ENCODE peak calls at places on chromosome 1, in ten cellular contexts. F is fibroblast of lung; E is M059J; I is GM04503; N is left ventricle myocardium superior; J is Ammon's horn; B is cardiac muscle cell; K is stimulated activated CD4-positive, alpha-beta T cell treated with anti-CD3 and anti-CD28 coated beads, TNF-alpha, amount 100 ng/mL, for 1 hour; A is GM13977; Q is tibial artery. X is an unnamed sample.

GRCh38 chr1:68231627-68232303 is 558 bp downstream of the WLS start:
- DNase-seq in F (peak), E (peak), I (no peak), N (peak), J (peak), B (peak), K (no peak), A (no peak), Q (peak), X (no peak)

GRCh38 chr1:29120955-29121485 is 2.7 kb downstream of the TMEM200B start:
- DNase-seq in F (peak), E (no peak), I (no peak), N (peak), J (no peak), B (peak), K (peak), A (peak), Q (no peak), X (no peak)

GRCh38 chr1:101075926-101076325 is 50.3 kb upstream of the DPH5 start:
- DNase-seq in F (no peak), E (no peak), I (no peak), N (no peak), J (no peak), B (no peak), K (no peak), A (no peak), Q (no peak), X (no peak)

GRCh38 chr1:184664042-184664659 is 90.5 kb downstream of the EDEM3 start:
- DNase-seq in F (peak), E (peak), I (no peak), N (peak), J (peak), B (peak), K (no peak), A (peak), Q (peak), X (no peak)

GRCh38 chr1:113439272-113439660 is 49.0 kb downstream of the MAGI3 start:
- DNase-seq in F (no peak), E (no peak), I (no peak), N (no peak), J (no peak), B (no peak), K (no peak), A (no peak), Q (no peak), X (no peak)

GRCh38 chr1:230879781-230880180 is 11.5 kb upstream of the C1orf198 start:
- DNase-seq in F (no peak), E (no peak), I (no peak), N (no peak), J (no peak), B (no peak), K (no peak), A (no peak), Q (no peak), X (no peak)

GRCh38 chr1:145961109-145961424 is 3.2 kb upstream of the LIX1L start:
- DNase-seq in F (no peak), E (no peak), I (no peak), N (peak), J (no peak), B (no peak), K (no peak), A (no peak), Q (no peak), X (no peak)

GRCh38 chr1:3714284-3714741 is 37.9 kb upstream of the CCDC27 start:
- DNase-seq in F (no peak), E (no peak), I (no peak), N (peak), J (peak), B (no peak), K (no peak), A (no peak), Q (no peak), X (no peak)

GRCh38 chr1:87176514-87176913 is 152.2 kb upstream of the LMO4 start:
- DNase-seq in F (no peak), E (no peak), I (no peak), N (no peak), J (no peak), B (no peak), K (no peak), A (no peak), Q (no peak), X (no peak)

X was measured in activated naive CD8-positive, alpha-beta T cell treated with anti-CD3 and anti-CD28 coated beads, Interleukin-2, amount 50 U/mL, for 16 hours.